ENCODE peak calls at places on chromosomes 7 and 10, in nine cellular contexts. One of them, this sample, is unnamed.

GRCh38 chr7:140342732-140343514 is 55.4 kb downstream of the SLC37A3 start:
- DNase-seq in activated T-helper 1 cell treated with Interleukin-2 at 50 U/mL for 16 hours: no peak
- DNase-seq in CD4-positive, alpha-beta memory T cell: no peak
- DNase-seq in pons: peak
- DNase-seq in RWPE2: no peak
- DNase-seq in HuH-7: peak
- DNase-seq in NCI-H1092 treated with DMSO at 0.1 percent for 48 hours: peak
- DNase-seq in GM12891: no peak
- DNase-seq in endodermal cell: peak
- DNase-seq in this sample: no peak

GRCh38 chr10:112953760-112954159 is 3.7 kb downstream of the TCF7L2 start:
- DNase-seq in activated T-helper 1 cell treated with Interleukin-2 at 50 U/mL for 16 hours: no peak
- DNase-seq in CD4-positive, alpha-beta memory T cell: no peak
- DNase-seq in pons: no peak
- DNase-seq in RWPE2: no peak
- DNase-seq in HuH-7: no peak
- DNase-seq in NCI-H1092 treated with DMSO at 0.1 percent for 48 hours: no peak
- DNase-seq in GM12891: no peak
- DNase-seq in endodermal cell: no peak
- DNase-seq in this sample: no peak

GRCh38 chr10:82796510-82796909 is 921.5 kb downstream of the NRG3 start:
- DNase-seq in activated T-helper 1 cell treated with Interleukin-2 at 50 U/mL for 16 hours: no peak
- DNase-seq in CD4-positive, alpha-beta memory T cell: no peak
- DNase-seq in pons: no peak
- DNase-seq in RWPE2: no peak
- DNase-seq in HuH-7: peak
- DNase-seq in NCI-H1092 treated with DMSO at 0.1 percent for 48 hours: no peak
- DNase-seq in GM12891: no peak
- DNase-seq in endodermal cell: no peak
- DNase-seq in this sample: no peak

GRCh38 chr10:120480848-120481247 is 23.8 kb downstream of the PLPP4 start:
- DNase-seq in activated T-helper 1 cell treated with Interleukin-2 at 50 U/mL for 16 hours: no peak
- DNase-seq in CD4-positive, alpha-beta memory T cell: no peak
- DNase-seq in pons: no peak
- DNase-seq in RWPE2: no peak
- DNase-seq in HuH-7: no peak
- DNase-seq in NCI-H1092 treated with DMSO at 0.1 percent for 48 hours: no peak
- DNase-seq in GM12891: no peak
- DNase-seq in endodermal cell: no peak
- DNase-seq in this sample: no peak

GRCh38 chr7:148031816-148032215 is 558.8 kb upstream of the C7orf33 start:
- DNase-seq in activated T-helper 1 cell treated with Interleukin-2 at 50 U/mL for 16 hours: no peak
- DNase-seq in CD4-positive, alpha-beta memory T cell: no peak
- DNase-seq in pons: no peak
- DNase-seq in RWPE2: no peak
- DNase-seq in HuH-7: no peak
- DNase-seq in NCI-H1092 treated with DMSO at 0.1 percent for 48 hours: no peak
- DNase-seq in GM12891: no peak
- DNase-seq in endodermal cell: no peak
- DNase-seq in this sample: no peak

GRCh38 chr7:44186736-44187135 is 2.5 kb downstream of the GCK start:
- DNase-seq in activated T-helper 1 cell treated with Interleukin-2 at 50 U/mL for 16 hours: no peak
- DNase-seq in CD4-positive, alpha-beta memory T cell: no peak
- DNase-seq in pons: no peak
- DNase-seq in RWPE2: peak
- DNase-seq in HuH-7: no peak
- DNase-seq in NCI-H1092 treated with DMSO at 0.1 percent for 48 hours: no peak
- DNase-seq in GM12891: no peak
- DNase-seq in endodermal cell: no peak
- DNase-seq in this sample: no peak

GRCh38 chr10:123890761-123891146 is 853 bp downstream of the CPXM2 start:
- DNase-seq in activated T-helper 1 cell treated with Interleukin-2 at 50 U/mL for 16 hours: no peak
- DNase-seq in CD4-positive, alpha-beta memory T cell: no peak
- DNase-seq in pons: no peak
- DNase-seq in RWPE2: no peak
- DNase-seq in HuH-7: no peak
- DNase-seq in NCI-H1092 treated with DMSO at 0.1 percent for 48 hours: no peak
- DNase-seq in GM12891: no peak
- DNase-seq in endodermal cell: no peak
- DNase-seq in this sample: no peak

GRCh38 chr10:57472823-57473619 is 794.7 kb downstream of the IPMK start:
- DNase-seq in activated T-helper 1 cell treated with Interleukin-2 at 50 U/mL for 16 hours: no peak
- DNase-seq in CD4-positive, alpha-beta memory T cell: no peak
- DNase-seq in pons: no peak
- DNase-seq in RWPE2: no peak
- DNase-seq in HuH-7: no peak
- DNase-seq in NCI-H1092 treated with DMSO at 0.1 percent for 48 hours: no peak
- DNase-seq in GM12891: no peak
- DNase-seq in endodermal cell: no peak
- DNase-seq in this sample: no peak

GRCh38 chr10:129530486-129531065 is 63.5 kb downstream of the MGMT start:
- DNase-seq in activated T-helper 1 cell treated with Interleukin-2 at 50 U/mL for 16 hours: no peak
- DNase-seq in CD4-positive, alpha-beta memory T cell: no peak
- DNase-seq in pons: no peak
- DNase-seq in RWPE2: no peak
- DNase-seq in HuH-7: no peak
- DNase-seq in NCI-H1092 treated with DMSO at 0.1 percent for 48 hours: no peak
- DNase-seq in GM12891: no peak
- DNase-seq in endodermal cell: no peak
- DNase-seq in this sample: no peak

GRCh38 chr7:80147543-80148376 is 13.1 kb downstream of the GNAI1 start:
- DNase-seq in activated T-helper 1 cell treated with Interleukin-2 at 50 U/mL for 16 hours: no peak
- DNase-seq in CD4-positive, alpha-beta memory T cell: no peak
- DNase-seq in pons: no peak
- DNase-seq in RWPE2: no peak
- DNase-seq in HuH-7: no peak
- DNase-seq in NCI-H1092 treated with DMSO at 0.1 percent for 48 hours: no peak
- DNase-seq in GM12891: no peak
- DNase-seq in endodermal cell: no peak
- DNase-seq in this sample: no peak

GRCh38 chr7:29771081-29771832 is 35.1 kb upstream of the WIPF3 start:
- DNase-seq in activated T-helper 1 cell treated with Interleukin-2 at 50 U/mL for 16 hours: no peak
- DNase-seq in CD4-positive, alpha-beta memory T cell: no peak
- DNase-seq in pons: no peak
- DNase-seq in RWPE2: no peak
- DNase-seq in HuH-7: no peak
- DNase-seq in NCI-H1092 treated with DMSO at 0.1 percent for 48 hours: no peak
- DNase-seq in GM12891: no peak
- DNase-seq in endodermal cell: no peak
- DNase-seq in this sample: no peak

GRCh38 chr10:43210556-43210955 is 56.3 kb downstream of the RASGEF1A start:
- DNase-seq in activated T-helper 1 cell treated with Interleukin-2 at 50 U/mL for 16 hours: no peak
- DNase-seq in CD4-positive, alpha-beta memory T cell: no peak
- DNase-seq in pons: no peak
- DNase-seq in RWPE2: peak
- DNase-seq in HuH-7: no peak
- DNase-seq in NCI-H1092 treated with DMSO at 0.1 percent for 48 hours: no peak
- DNase-seq in GM12891: no peak
- DNase-seq in endodermal cell: peak
- DNase-seq in this sample: no peak

GRCh38 chr7:100035865-100036264 is 13.7 kb upstream of the ZSCAN21 start:
- DNase-seq in activated T-helper 1 cell treated with Interleukin-2 at 50 U/mL for 16 hours: no peak
- DNase-seq in CD4-positive, alpha-beta memory T cell: no peak
- DNase-seq in pons: no peak
- DNase-seq in RWPE2: no peak
- DNase-seq in HuH-7: no peak
- DNase-seq in NCI-H1092 treated with DMSO at 0.1 percent for 48 hours: no peak
- DNase-seq in GM12891: no peak
- DNase-seq in endodermal cell: no peak
- DNase-seq in this sample: no peak

GRCh38 chr10:106435081-106435480 is 729.4 kb downstream of the SORCS1 start:
- DNase-seq in activated T-helper 1 cell treated with Interleukin-2 at 50 U/mL for 16 hours: no peak
- DNase-seq in CD4-positive, alpha-beta memory T cell: no peak
- DNase-seq in pons: no peak
- DNase-seq in RWPE2: no peak
- DNase-seq in HuH-7: no peak
- DNase-seq in NCI-H1092 treated with DMSO at 0.1 percent for 48 hours: no peak
- DNase-seq in GM12891: no peak
- DNase-seq in endodermal cell: no peak
- DNase-seq in this sample: no peak

GRCh38 chr10:114974625-114975421 is 36.8 kb downstream of the TRUB1 start:
- DNase-seq in activated T-helper 1 cell treated with Interleukin-2 at 50 U/mL for 16 hours: no peak
- DNase-seq in CD4-positive, alpha-beta memory T cell: no peak
- DNase-seq in pons: peak
- DNase-seq in RWPE2: no peak
- DNase-seq in HuH-7: no peak
- DNase-seq in NCI-H1092 treated with DMSO at 0.1 percent for 48 hours: no peak
- DNase-seq in GM12891: no peak
- DNase-seq in endodermal cell: no peak
- DNase-seq in this sample: no peak

GRCh38 chr10:8047452-8048280 is 6.8 kb upstream of the GATA3 start:
- DNase-seq in activated T-helper 1 cell treated with Interleukin-2 at 50 U/mL for 16 hours: no peak
- DNase-seq in CD4-positive, alpha-beta memory T cell: no peak
- DNase-seq in pons: no peak
- DNase-seq in RWPE2: no peak
- DNase-seq in HuH-7: no peak
- DNase-seq in NCI-H1092 treated with DMSO at 0.1 percent for 48 hours: no peak
- DNase-seq in GM12891: no peak
- DNase-seq in endodermal cell: peak
- DNase-seq in this sample: no peak

GRCh38 chr7:45039106-45039505 is 39.1 kb downstream of the CCM2 start:
- DNase-seq in activated T-helper 1 cell treated with Interleukin-2 at 50 U/mL for 16 hours: no peak
- DNase-seq in CD4-positive, alpha-beta memory T cell: no peak
- DNase-seq in pons: no peak
- DNase-seq in RWPE2: no peak
- DNase-seq in HuH-7: no peak
- DNase-seq in NCI-H1092 treated with DMSO at 0.1 percent for 48 hours: no peak
- DNase-seq in GM12891: no peak
- DNase-seq in endodermal cell: no peak
- DNase-seq in this sample: no peak